ENCODE peak calls at places on chromosome 6, in nine cellular contexts. N is effector memory CD4-positive, alpha-beta T cell; C is LoVo; W is HFFc6; V is lung; L is T-helper 1 cell; U is HT1080; Z is dermis microvascular lymphatic vessel endothelial cell; R is NCI-H2029 treated with DMSO at 0.1 percent for 48 hours. I is an unnamed sample.

GRCh38 chr6:5484692-5485091 is 223.4 kb downstream of the FARS2 start:
- DNase-seq in N (no peak), C (no peak), W (no peak), V (no peak), L (no peak), U (no peak), Z (no peak), R (no peak), I (no peak)

GRCh38 chr6:8574749-8575468 is 139.6 kb upstream of the SLC35B3 start:
- DNase-seq in N (no peak), C (no peak), W (no peak), V (no peak), L (no peak), U (no peak), Z (no peak), R (no peak), I (no peak)

GRCh38 chr6:38436726-38437465 is 202.8 kb downstream of the BTBD9 start:
- DNase-seq in N (no peak), C (no peak), W (peak; percentile 55), V (no peak), L (no peak), U (peak; percentile 48), Z (no peak), R (no peak), I (no peak)

GRCh38 chr6:132131777-132132176 is 180.6 kb upstream of the CCN2 start:
- DNase-seq in N (no peak), C (peak; percentile 34), W (peak; percentile 97), V (no peak), L (no peak), U (peak; percentile 97), Z (peak; percentile 89), R (no peak), I (peak; percentile 61)

GRCh38 chr6:41705996-41706835 is 29.2 kb downstream of the TFEB start:
- DNase-seq in N (no peak), C (no peak), W (peak; percentile 70), V (peak; percentile 79), L (peak; percentile 24), U (peak; percentile 78), Z (peak; percentile 42), R (no peak), I (peak; percentile 67)

GRCh38 chr6:44030812-44031454 is 96.3 kb downstream of the MRPL14 start:
- DNase-seq in N (no peak), C (no peak), W (no peak), V (no peak), L (no peak), U (no peak), Z (no peak), R (no peak), I (no peak)

GRCh38 chr6:759729-760128 is 66.8 kb upstream of the EXOC2 start:
- DNase-seq in N (no peak), C (no peak), W (no peak), V (no peak), L (no peak), U (no peak), Z (no peak), R (no peak), I (no peak)

GRCh38 chr6:44652551-44652950 is 265.0 kb downstream of the CDC5L start:
- DNase-seq in N (no peak), C (no peak), W (peak; percentile 51), V (no peak), L (no peak), U (no peak), Z (no peak), R (no peak), I (no peak)

GRCh38 chr6:118469468-118469867 is 78.6 kb upstream of the PLN start:
- DNase-seq in N (no peak), C (no peak), W (no peak), V (no peak), L (no peak), U (peak; percentile 4), Z (no peak), R (no peak), I (peak; percentile 44)

GRCh38 chr6:135784493-135784892 is 67.0 kb upstream of the PDE7B start:
- DNase-seq in N (no peak), C (no peak), W (no peak), V (no peak), L (no peak), U (no peak), Z (no peak), R (no peak), I (no peak)

GRCh38 chr6:157424491-157425020 is 43.6 kb downstream of the ZDHHC14 start:
- DNase-seq in N (no peak), C (no peak), W (no peak), V (no peak), L (no peak), U (no peak), Z (no peak), R (no peak), I (peak; percentile 86)

GRCh38 chr6:42692151-42692911 is 30.1 kb downstream of the PRPH2 start:
- DNase-seq in N (no peak), C (no peak), W (peak; percentile 76), V (peak; percentile 56), L (no peak), U (peak; percentile 81), Z (peak; percentile 15), R (no peak), I (no peak)

GRCh38 chr6:147559016-147559415 is 50.5 kb downstream of the SAMD5 start:
- DNase-seq in N (no peak), C (peak; percentile 57), W (no peak), V (no peak), L (no peak), U (no peak), Z (no peak), R (no peak), I (no peak)

GRCh38 chr6:154479388-154480143 is 30.9 kb downstream of the CNKSR3 start:
- DNase-seq in N (no peak), C (no peak), W (peak; percentile 51), V (no peak), L (no peak), U (peak; percentile 53), Z (no peak), R (no peak), I (no peak)

I was measured in HepG2.